ENCODE peak calls at places on chromosome 21, in five cellular contexts. T is AG04450, D is fibroblast of pulmonary artery, J is upper lobe of right lung, O is mammary epithelial cell. B is an unnamed sample.

GRCh38 chr21:31078796-31079195 is 40.5 kb upstream of the KRTAP19-8 start:
- DNase-seq in T (no peak), D (peak; percentile 25), J (no peak), O (no peak), B (no peak)

GRCh38 chr21:14243877-14244276 is 27.9 kb downstream of the RBM11 start:
- DNase-seq in T (no peak), D (no peak), J (no peak), O (no peak), B (no peak)

GRCh38 chr21:25370311-25370744 is 237.0 kb downstream of the MRPL39 start:
- DNase-seq in T (peak; percentile 87), D (peak; percentile 89), J (no peak), O (peak; percentile 9), B (peak; percentile 90)

GRCh38 chr21:27346041-27346448 is 379.2 kb upstream of the ADAMTS5 start:
- DNase-seq in T (no peak), D (peak; percentile 35), J (no peak), O (peak; percentile 5), B (no peak)

GRCh38 chr21:21612446-21612845 is 614.2 kb downstream of the NCAM2 start:
- DNase-seq in T (peak; percentile 67), D (peak; percentile 94), J (no peak), O (no peak), B (peak; percentile 91)

GRCh38 chr21:41597227-41597626 is 89.3 kb upstream of the TMPRSS2 start:
- DNase-seq in T (no peak), D (no peak), J (no peak), O (no peak), B (no peak)

GRCh38 chr21:34913786-34914185 is 135.3 kb downstream of the RUNX1 start:
- DNase-seq in T (no peak), D (no peak), J (no peak), O (no peak), B (no peak)

GRCh38 chr21:19322360-19322759 is 918.8 kb upstream of the TMPRSS15 start:
- DNase-seq in T (no peak), D (peak; percentile 6), J (no peak), O (no peak), B (no peak)

GRCh38 chr21:18041012-18041411 is 203.6 kb upstream of the CHODL start:
- DNase-seq in T (no peak), D (peak; percentile 17), J (no peak), O (no peak), B (peak; percentile 12)

GRCh38 chr21:42463861-42464515 is 32.0 kb downstream of the RSPH1 start:
- DNase-seq in T (peak; percentile 13), D (peak; percentile 58), J (no peak), O (peak; percentile 53), B (no peak)

GRCh38 chr21:27534211-27534610 is 567.3 kb upstream of the ADAMTS5 start:
- DNase-seq in T (no peak), D (no peak), J (no peak), O (no peak), B (no peak)

GRCh38 chr21:43308101-43308500 is 118.8 kb downstream of the SIK1 start:
- DNase-seq in T (no peak), D (no peak), J (peak; percentile 52), O (no peak), B (no peak)

GRCh38 chr21:35328856-35329455 is 279.9 kb upstream of the RUNX1 start:
- DNase-seq in T (no peak), D (no peak), J (no peak), O (no peak), B (no peak)

GRCh38 chr21:42621828-42622199 is 31.6 kb upstream of the PDE9A start:
- DNase-seq in T (no peak), D (no peak), J (peak; percentile 8), O (no peak), B (no peak)

GRCh38 chr21:18265955-18266354 is 21.3 kb downstream of the CHODL start:
- DNase-seq in T (no peak), D (peak; percentile 1), J (no peak), O (no peak), B (no peak)

GRCh38 chr21:30434033-30434631 is 4.1 kb downstream of the KRTAP13-4 start:
- DNase-seq in T (no peak), D (peak; percentile 42), J (no peak), O (peak; percentile 42), B (no peak)

GRCh38 chr21:41764558-41765392 is 2.1 kb downstream of the RIPK4 start:
- DNase-seq in T (no peak), D (no peak), J (no peak), O (peak; percentile 61), B (no peak)

GRCh38 chr21:43864806-43865470 is at the start of gene AGPAT3:
- DNase-seq in T (no peak), D (no peak), J (no peak), O (no peak), B (no peak)

GRCh38 chr21:44845418-44846200 is 27.7 kb upstream of the SUMO3 start:
- DNase-seq in T (no peak), D (peak; percentile 64), J (peak; percentile 84), O (no peak), B (no peak)

GRCh38 chr21:30936207-30936606 is 54.8 kb upstream of the KRTAP11-1 start:
- DNase-seq in T (no peak), D (no peak), J (no peak), O (no peak), B (no peak)

GRCh38 chr21:24367936-24368335 is 1239.3 kb downstream of the MRPL39 start:
- DNase-seq in T (no peak), D (peak; percentile 3), J (no peak), O (no peak), B (peak; percentile 24)

GRCh38 chr21:16942703-16943102 is 570.1 kb upstream of the CXADR start:
- DNase-seq in T (no peak), D (peak; percentile 24), J (no peak), O (peak; percentile 8), B (no peak)
- TF ChIP-seq CTCF in T (peak; percentile 53), D (peak; percentile 30), J (no peak), O (no peak), B (peak; percentile 68)

DNA sequence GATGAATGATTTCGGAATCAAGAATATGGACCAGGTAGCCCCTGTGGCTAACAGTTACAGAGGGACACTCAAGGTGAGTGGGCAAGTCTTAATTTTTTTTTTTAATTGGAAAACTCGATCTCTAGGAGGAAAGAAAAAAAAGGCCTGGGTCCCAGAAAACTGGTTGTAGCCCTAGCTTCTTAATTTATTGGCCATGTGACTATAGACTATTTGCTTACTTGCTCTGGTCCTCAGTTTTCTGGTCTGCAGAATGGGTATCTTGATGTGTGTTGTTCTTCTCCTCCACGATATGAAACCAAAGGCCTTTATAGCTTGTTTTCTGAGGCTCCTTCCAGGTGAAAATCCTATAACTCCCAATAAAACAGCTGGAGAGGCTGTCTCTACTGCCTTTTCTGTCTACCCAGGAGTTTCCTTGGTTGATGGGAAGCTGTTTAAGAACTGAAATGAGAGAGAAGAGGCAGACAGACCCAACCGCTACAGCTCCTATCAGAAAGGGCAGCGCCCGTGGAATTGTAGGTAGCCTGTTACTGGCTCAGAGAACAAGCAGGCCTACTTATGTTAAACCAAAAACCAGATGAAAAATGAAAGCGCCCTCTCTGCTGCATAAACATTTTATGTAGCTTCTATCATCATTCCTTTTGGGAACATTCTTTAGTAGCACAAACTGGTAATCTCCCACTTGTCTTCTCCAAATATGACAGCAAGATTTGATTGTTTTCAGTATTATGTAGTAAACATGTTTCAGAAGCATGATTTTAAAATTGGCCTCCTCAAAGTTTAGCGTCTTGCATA is 4.5 kb downstream of the ETS2 start:
- DNase-seq in T (no peak), D (no peak), J (no peak), O (no peak), B (no peak)
- H3K4me3 ChIP-seq in T (no peak overlapping the region), D (peak overlapping the region; percentile 78), J (peak overlapping the region; percentile 99), O (no peak overlapping the region), B (no peak overlapping the region)

GRCh38 chr21:38384675-38385074 is 113.6 kb downstream of the ERG start:
- DNase-seq in T (no peak), D (no peak), J (no peak), O (no peak), B (no peak)
- TF ChIP-seq CTCF in T (no peak), D (no peak), J (no peak), O (no peak), B (no peak)

DNA sequence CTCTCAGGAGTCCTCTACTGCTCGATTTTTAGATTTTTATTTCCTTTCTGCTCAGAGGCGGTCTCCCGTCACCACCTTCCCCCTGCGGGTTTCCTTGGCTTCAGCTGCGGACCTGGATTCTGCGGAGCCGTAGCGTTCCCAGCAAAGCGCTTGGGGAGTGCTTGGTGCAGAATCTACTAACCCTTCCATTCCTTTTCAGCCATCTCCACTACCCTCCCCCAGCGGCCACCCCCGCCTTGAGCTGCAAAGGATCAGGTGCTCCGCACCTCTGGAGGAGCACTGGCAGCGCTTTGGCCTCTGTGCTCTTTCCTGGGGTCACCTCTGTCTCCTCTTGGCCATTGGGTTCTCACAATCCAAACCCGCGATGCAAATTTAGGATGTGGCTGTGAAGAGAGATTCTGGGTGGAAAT is 3.8 kb downstream of the OLIG2 start:
- DNase-seq in T (no peak), D (no peak), J (no peak), O (no peak), B (no peak)
- H3K4me3 ChIP-seq in T (no peak overlapping the region), D (no peak overlapping the region), J (no peak overlapping the region), O (no peak overlapping the region), B (no peak overlapping the region)

B was measured in retinal pigment epithelial cell.